ENCODE peak calls at places on chromosomes 2 and 18, in nine cellular contexts. D, E, R, J, A, I, U, F and Z are unnamed samples.

GRCh38 chr18:22971038-22971437 is 37.9 kb downstream of the RBBP8 start:
- DNase-seq in D (no peak), E (no peak), R (no peak), J (no peak), A (no peak), I (no peak), U (no peak), F (no peak), Z (no peak)

GRCh38 chr2:190607014-190607597 is 41.8 kb upstream of the NAB1 start:
- DNase-seq in D (no peak), E (no peak), R (no peak), J (no peak), A (no peak), I (no peak), U (no peak), F (no peak), Z (no peak)

GRCh38 chr2:13009027-13009426 is 292.3 kb downstream of the TRIB2 start:
- DNase-seq in D (no peak), E (no peak), R (no peak), J (no peak), A (no peak), I (no peak), U (no peak), F (no peak), Z (no peak)

GRCh38 chr2:178157574-178157973 is 36.7 kb upstream of the OSBPL6 start:
- DNase-seq in D (no peak), E (no peak), R (no peak), J (no peak), A (no peak), I (no peak), U (no peak), F (no peak), Z (no peak)

GRCh38 chr2:32977228-32977758 is 30.5 kb downstream of the LTBP1 start:
- DNase-seq in D (no peak), E (no peak), R (no peak), J (no peak), A (peak), I (peak), U (no peak), F (peak), Z (no peak)

GRCh38 chr2:60742419-60742818 is 13.6 kb upstream of the PAPOLG start:
- DNase-seq in D (no peak), E (no peak), R (no peak), J (no peak), A (no peak), I (no peak), U (no peak), F (no peak), Z (peak)

GRCh38 chr2:105294844-105295481 is 34.6 kb downstream of the TGFBRAP1 start:
- DNase-seq in D (peak), E (peak), R (peak), J (peak), A (peak), I (peak), U (peak), F (peak), Z (no peak)

GRCh38 chr2:236562434-236562833 is 7.2 kb upstream of the ACKR3 start:
- DNase-seq in D (peak), E (no peak), R (no peak), J (no peak), A (peak), I (no peak), U (no peak), F (no peak), Z (no peak)

GRCh38 chr18:74836296-74837139 is 238.8 kb downstream of the ZNF407 start:
- DNase-seq in D (no peak), E (no peak), R (no peak), J (no peak), A (no peak), I (peak), U (no peak), F (peak), Z (no peak)

GRCh38 chr18:13183359-13183758 is 35.2 kb upstream of the LDLRAD4 start:
- DNase-seq in D (no peak), E (no peak), R (no peak), J (no peak), A (no peak), I (no peak), U (no peak), F (no peak), Z (no peak)

GRCh38 chr18:13179566-13180113 is 38.9 kb upstream of the LDLRAD4 start:
- DNase-seq in D (no peak), E (no peak), R (no peak), J (no peak), A (no peak), I (no peak), U (no peak), F (no peak), Z (no peak)

GRCh38 chr18:13178976-13179375 is 39.6 kb upstream of the LDLRAD4 start:
- DNase-seq in D (no peak), E (peak), R (peak), J (no peak), A (no peak), I (no peak), U (no peak), F (no peak), Z (no peak)

GRCh38 chr18:13181765-13182164 is 36.8 kb upstream of the LDLRAD4 start:
- DNase-seq in D (no peak), E (no peak), R (no peak), J (no peak), A (no peak), I (no peak), U (no peak), F (no peak), Z (no peak)

GRCh38 chr18:13180614-13181375 is 37.8 kb upstream of the LDLRAD4 start:
- DNase-seq in D (no peak), E (no peak), R (no peak), J (no peak), A (no peak), I (no peak), U (no peak), F (no peak), Z (no peak)
- TF ChIP-seq CTCF in D (no peak), E (no peak), R (no peak), J (no peak), A (no peak), I (no peak), U (no peak), F (no peak), Z (no peak)

GRCh38 chr2:160429248-160430000 is 64.2 kb downstream of the RBMS1 start:
- DNase-seq in D (no peak), E (no peak), R (peak), J (no peak), A (no peak), I (no peak), U (peak), F (no peak), Z (no peak)
- TF ChIP-seq CTCF in D (peak), E (peak), R (peak), J (peak), A (peak), I (peak), U (no peak), F (peak), Z (peak)

DNA sequence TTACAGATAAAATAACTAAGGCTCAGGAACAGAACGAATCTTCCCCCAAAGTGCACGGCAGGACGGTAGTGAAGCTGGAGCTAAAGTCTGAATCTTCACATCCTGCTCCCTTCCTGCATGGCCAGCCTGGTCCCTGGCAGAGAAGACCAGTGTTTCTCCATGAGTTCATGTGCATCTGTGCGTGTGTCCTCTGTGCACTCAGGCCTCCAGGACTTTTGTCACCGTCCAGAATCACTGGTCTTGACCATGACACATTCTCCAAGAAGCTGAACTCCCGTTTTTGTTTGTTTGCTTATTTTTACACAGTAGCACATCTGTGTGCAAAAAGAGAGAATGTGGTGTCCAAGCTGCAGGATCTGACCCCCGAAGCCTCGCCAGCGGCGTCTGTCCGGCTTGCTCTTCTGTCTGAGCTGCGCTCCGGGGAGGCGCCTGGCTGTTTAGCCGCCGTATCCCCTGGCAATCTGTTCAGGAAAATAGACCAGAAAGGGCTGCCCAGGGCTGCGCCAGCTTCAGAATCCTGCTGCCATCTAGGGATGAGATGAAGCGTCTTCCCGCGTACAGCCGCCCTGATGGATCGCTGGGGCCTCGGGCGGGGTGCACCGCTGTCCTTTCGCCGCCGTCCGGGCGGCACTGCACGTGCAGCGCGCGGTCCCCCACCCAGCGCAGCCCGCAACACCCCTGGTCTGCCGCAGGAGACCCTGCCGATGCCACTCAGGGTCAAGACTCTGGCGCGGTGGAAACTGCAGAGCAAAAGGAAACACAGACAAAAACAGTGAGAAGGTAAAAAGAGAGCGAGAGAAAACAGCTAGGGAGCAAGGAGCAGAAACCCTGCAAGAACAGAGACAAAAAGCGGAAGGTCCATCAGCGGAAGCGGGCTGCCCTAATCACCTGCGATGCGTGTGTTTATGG is 2113.6 kb upstream of the PIK3C3 start:
- DNase-seq in D (peak), E (peak), R (peak), J (peak), A (peak), I (peak), U (peak), F (peak), Z (peak)
- TF ChIP-seq CTCF in D (no peak), E (peak), R (peak), J (no peak), A (no peak), I (no peak), U (peak), F (no peak), Z (peak)

DNA sequence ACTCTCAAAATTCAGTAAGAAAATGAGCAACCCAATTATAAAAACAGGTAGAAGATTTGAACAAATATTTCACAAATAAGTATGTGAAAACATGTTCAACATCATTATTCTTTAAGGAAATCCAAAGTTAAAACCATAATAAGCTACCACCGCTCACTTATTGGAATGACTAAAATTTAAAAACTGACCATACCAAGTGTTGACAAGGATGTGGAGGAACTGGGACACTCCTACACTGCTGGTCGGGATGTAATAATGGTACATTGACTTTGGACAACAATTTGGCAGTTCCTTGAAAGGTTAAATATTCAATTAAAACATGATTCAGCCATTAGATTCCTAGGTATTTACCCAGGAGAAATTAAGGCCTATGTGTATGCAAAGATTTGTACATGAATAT is 336.5 kb downstream of the IRS1 start:
- DNase-seq in D (no peak), E (no peak), R (no peak), J (no peak), A (no peak), I (no peak), U (no peak), F (no peak), Z (no peak)
- TF ChIP-seq CTCF in D (no peak), E (no peak), R (no peak), J (no peak), A (no peak), I (no peak), U (no peak), F (no peak), Z (no peak)